ENCODE peak calls at places on chromosomes 11 and 22, in six cellular contexts. One of them, this sample, is unnamed. For H3K27me3, the result is how much of the 10 kb centered on the place peaks cover.

GRCh38 chr11:6657346-6657745 is 1.7 kb upstream of the DCHS1 start:
- DNase-seq in neuronal stem cell: no peak
- DNase-seq in IMR-90: peak
- DNase-seq in mesendoderm: no peak
- DNase-seq in H1: no peak
- DNase-seq in H9: no peak
- DNase-seq in this sample: no peak

GRCh38 chr11:74171630-74172465 is 759 bp downstream of the PPME1 start:
- DNase-seq in IMR-90: no peak
- DNase-seq in neuronal stem cell: no peak
- DNase-seq in mesendoderm: peak
- DNase-seq in H1: no peak
- DNase-seq in H9: no peak
- DNase-seq in this sample: peak

GRCh38 chr11:97158256-97158655 is 768.4 kb downstream of the JRKL start:
- DNase-seq in IMR-90: no peak
- DNase-seq in H1: no peak
- DNase-seq in neuronal stem cell: no peak
- DNase-seq in mesendoderm: no peak
- DNase-seq in H9: no peak
- DNase-seq in this sample: no peak

GRCh38 chr11:38791346-38791961 is 2193.4 kb upstream of the RAG2 start:
- DNase-seq in H9: peak
- DNase-seq in mesendoderm: peak
- DNase-seq in H1: peak
- DNase-seq in neuronal stem cell: peak
- DNase-seq in IMR-90: peak
- DNase-seq in this sample: peak

GRCh38 chr11:13667245-13667644 is 1.2 kb upstream of the FAR1 start:
- DNase-seq in neuronal stem cell: no peak
- DNase-seq in IMR-90: peak
- DNase-seq in mesendoderm: no peak
- DNase-seq in H1: no peak
- DNase-seq in H9: no peak
- DNase-seq in this sample: no peak

GRCh38 chr11:110097459-110098012 is 4.3 kb downstream of the ZC3H12C start:
- DNase-seq in neuronal stem cell: no peak
- DNase-seq in H9: no peak
- DNase-seq in mesendoderm: no peak
- DNase-seq in H1: no peak
- DNase-seq in IMR-90: peak
- DNase-seq in this sample: peak

GRCh38 chr22:37753746-37754145 is 54.0 kb upstream of the GCAT start:
- DNase-seq in IMR-90: peak
- DNase-seq in H1: no peak
- DNase-seq in mesendoderm: no peak
- DNase-seq in H9: no peak
- DNase-seq in neuronal stem cell: no peak
- DNase-seq in this sample: no peak

GRCh38 chr11:58880166-58880565 is 35.7 kb upstream of the GLYATL2 start:
- DNase-seq in mesendoderm: no peak
- DNase-seq in H9: no peak
- DNase-seq in H1: no peak
- DNase-seq in IMR-90: no peak
- DNase-seq in neuronal stem cell: no peak
- DNase-seq in this sample: no peak

GRCh38 chr22:35315141-35315854 is 15.6 kb downstream of the TOM1 start:
- DNase-seq in IMR-90: no peak
- DNase-seq in H1: no peak
- DNase-seq in H9: no peak
- DNase-seq in mesendoderm: no peak
- DNase-seq in neuronal stem cell: no peak
- DNase-seq in this sample: no peak

GRCh38 chr11:2744166-2744565 is 44.4 kb upstream of the KCNQ1OT1 start:
- DNase-seq in H9: no peak
- DNase-seq in H1: no peak
- DNase-seq in mesendoderm: no peak
- DNase-seq in neuronal stem cell: no peak
- DNase-seq in IMR-90: no peak
- DNase-seq in this sample: no peak
- H3K27me3 ChIP-seq in H9: under half
- H3K27me3 ChIP-seq in H1: under half
- H3K27me3 ChIP-seq in mesendoderm: under half
- H3K27me3 ChIP-seq in neuronal stem cell: under half
- H3K27me3 ChIP-seq in IMR-90: under half
- H3K27me3 ChIP-seq in this sample: under half

DNA sequence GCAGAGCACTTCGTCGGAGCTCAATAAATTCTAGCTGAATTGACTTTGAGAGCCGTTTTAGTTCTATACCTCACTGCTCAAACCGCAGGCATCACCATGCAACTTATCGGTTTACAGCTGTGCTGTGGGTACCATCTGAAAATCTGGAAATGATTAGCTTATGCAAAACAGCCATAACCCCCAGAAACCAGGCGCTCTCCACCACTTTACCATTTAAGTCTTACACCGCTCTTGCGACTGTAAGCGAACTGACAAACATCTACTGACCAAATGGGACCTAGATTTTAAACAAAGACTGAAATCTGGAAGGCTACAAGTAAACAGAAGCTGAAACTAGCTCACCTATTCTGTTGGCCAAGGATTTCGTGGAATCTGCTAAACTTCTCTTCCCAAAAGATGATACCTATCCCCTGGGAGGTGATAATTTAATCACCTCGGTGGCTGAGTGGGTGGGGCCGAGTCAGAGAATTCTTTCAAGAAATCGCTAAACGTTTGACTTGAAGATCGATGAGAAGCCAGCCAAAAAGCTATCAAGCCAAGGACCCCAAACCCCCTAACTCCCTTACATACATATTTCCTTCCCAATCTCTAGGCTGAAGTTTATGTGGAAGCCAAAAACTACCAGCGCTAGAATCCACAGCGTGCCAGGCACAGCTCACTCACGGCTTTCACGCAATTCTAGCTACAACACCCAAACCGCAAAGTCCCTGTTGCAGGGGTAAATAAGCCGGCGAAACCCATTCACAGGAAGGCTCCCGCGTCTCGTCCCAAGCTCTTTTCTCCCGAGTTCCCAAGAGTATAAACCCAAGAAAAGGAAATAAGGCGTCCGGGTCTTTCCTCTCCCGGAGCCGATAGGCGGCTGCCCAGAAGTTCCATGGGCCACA is 644 bp downstream of the SPTY2D1 start:
- DNase-seq in IMR-90: peak
- DNase-seq in H9: no peak
- DNase-seq in neuronal stem cell: no peak
- DNase-seq in mesendoderm: peak
- DNase-seq in H1: no peak
- DNase-seq in this sample: peak
- H2BK15ac ChIP-seq in IMR-90: no peak
- H2BK15ac ChIP-seq in H9: no peak
- H2BK15ac ChIP-seq in neuronal stem cell: no peak
- H2BK15ac ChIP-seq in mesendoderm: no peak
- H2BK15ac ChIP-seq in H1: no peak
- H2BK15ac ChIP-seq in this sample: no peak

DNA sequence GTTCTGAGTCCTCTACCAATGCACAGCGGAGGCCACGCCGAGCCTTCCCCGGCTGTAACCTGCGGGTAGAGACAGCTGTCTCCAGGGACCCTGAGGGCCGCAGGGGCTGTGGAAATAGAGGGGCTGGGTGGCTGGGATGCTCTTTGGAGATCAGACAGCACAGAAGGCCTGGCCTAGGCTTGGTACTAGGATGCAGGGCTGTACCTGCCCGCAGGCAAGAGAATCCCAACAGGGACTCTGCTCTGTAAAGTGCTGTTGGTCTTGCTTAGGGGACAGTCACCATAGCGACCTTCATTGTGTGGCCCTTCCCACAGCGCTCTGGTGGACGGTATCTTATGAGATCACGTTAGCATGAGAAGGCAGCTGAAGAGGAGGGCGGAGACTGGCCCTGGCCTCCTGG is 11.3 kb upstream of the KCNJ5 start:
- DNase-seq in IMR-90: no peak
- DNase-seq in H9: no peak
- DNase-seq in mesendoderm: peak
- DNase-seq in H1: no peak
- DNase-seq in neuronal stem cell: no peak
- DNase-seq in this sample: no peak
- H3K27me3 ChIP-seq in IMR-90: half or more
- H3K27me3 ChIP-seq in H9: under half
- H3K27me3 ChIP-seq in mesendoderm: under half
- H3K27me3 ChIP-seq in H1: under half
- H3K27me3 ChIP-seq in neuronal stem cell: under half
- H3K27me3 ChIP-seq in this sample: half or more

GRCh38 chr11:65353900-65354264 is 669 bp upstream of the TIGD3 start:
- DNase-seq in mesendoderm: peak
- DNase-seq in H9: peak
- DNase-seq in IMR-90: no peak
- DNase-seq in neuronal stem cell: no peak
- DNase-seq in H1: no peak
- DNase-seq in this sample: no peak
- H2BK15ac ChIP-seq in mesendoderm: no peak
- H2BK15ac ChIP-seq in H9: no peak
- H2BK15ac ChIP-seq in IMR-90: no peak
- H2BK15ac ChIP-seq in neuronal stem cell: no peak
- H2BK15ac ChIP-seq in H1: no peak
- H2BK15ac ChIP-seq in this sample: no peak

GRCh38 chr22:44382461-44383038 is 69.8 kb upstream of the SHISAL1 start:
- DNase-seq in H9: no peak
- DNase-seq in mesendoderm: no peak
- DNase-seq in H1: no peak
- DNase-seq in IMR-90: no peak
- DNase-seq in neuronal stem cell: no peak
- DNase-seq in this sample: no peak
- H3K27me3 ChIP-seq in H9: under half
- H3K27me3 ChIP-seq in mesendoderm: under half
- H3K27me3 ChIP-seq in H1: under half
- H3K27me3 ChIP-seq in IMR-90: under half
- H3K27me3 ChIP-seq in neuronal stem cell: under half
- H3K27me3 ChIP-seq in this sample: half or more

DNA sequence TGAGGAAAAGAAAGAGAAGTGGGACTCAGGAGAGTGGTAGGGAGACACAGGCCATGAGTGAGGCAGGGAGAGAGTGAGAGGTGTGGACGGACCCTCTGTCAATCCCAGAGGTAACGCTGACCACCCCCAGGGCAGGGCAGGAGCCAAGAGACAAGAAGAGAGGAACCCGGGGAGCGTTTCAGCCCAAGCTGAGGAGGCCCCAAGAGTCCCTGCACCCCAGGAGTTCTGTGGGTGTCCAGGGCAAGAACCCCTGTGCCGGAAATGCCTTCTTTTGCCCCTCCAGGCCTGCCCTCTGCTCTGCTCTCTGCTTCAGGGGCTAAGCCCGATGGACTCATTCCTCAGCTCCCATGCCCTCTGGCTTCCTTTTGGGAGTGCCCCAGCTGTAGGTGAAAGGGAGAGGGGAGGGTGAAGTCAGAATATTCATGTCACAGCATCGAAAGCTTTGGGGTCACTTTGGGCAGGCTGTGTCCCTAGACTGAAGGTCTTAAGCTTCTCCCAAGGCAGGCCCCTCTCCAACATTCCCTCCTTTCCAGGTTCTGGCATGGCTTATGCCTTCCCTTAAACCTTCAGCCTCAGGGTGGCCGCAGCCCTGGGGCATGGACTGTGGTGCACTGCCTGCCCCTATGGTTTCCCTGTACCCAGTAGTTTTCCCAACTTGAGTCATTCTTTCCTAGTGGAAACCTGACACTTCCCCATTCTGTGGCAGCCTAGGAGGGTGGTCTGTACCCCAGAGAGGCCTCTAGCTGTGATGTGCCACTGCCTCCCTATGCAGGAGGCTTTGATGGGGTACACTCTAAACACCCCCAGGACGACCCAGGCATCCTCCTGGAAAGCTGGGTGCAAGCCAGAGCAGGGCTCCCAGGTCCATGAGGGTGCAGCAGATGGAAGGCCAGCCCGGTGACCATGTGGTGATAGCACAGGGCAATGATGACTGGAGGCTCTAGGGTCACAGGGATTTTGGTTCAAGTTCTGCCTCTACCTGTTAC is 27.1 kb downstream of the MYEOV start:
- DNase-seq in IMR-90: peak
- DNase-seq in H1: no peak
- DNase-seq in H9: no peak
- DNase-seq in mesendoderm: no peak
- DNase-seq in neuronal stem cell: no peak
- DNase-seq in this sample: peak
- H2BK15ac ChIP-seq in IMR-90: peak
- H2BK15ac ChIP-seq in H1: no peak
- H2BK15ac ChIP-seq in H9: no peak
- H2BK15ac ChIP-seq in mesendoderm: no peak
- H2BK15ac ChIP-seq in neuronal stem cell: no peak
- H2BK15ac ChIP-seq in this sample: no peak

DNA sequence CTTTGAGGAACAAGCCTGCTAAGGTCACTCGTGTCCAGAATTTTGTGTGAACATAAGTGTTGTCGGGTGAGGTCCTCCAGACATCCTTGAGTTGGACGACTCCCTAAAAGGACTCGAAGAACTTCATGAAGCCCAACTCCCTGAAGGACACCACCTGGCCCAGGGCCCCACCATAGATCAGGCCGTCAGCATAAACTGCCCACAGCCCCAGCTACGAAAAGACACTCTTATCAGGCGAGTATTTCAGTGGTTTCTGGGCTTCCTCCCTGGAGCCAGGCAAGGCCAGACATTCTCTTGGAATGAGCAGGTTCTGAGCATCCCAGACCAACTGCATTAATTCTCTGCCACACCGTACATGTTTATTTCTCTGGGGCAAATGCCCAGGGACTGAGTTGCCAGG is 170.1 kb downstream of the IGLL1 start:
- DNase-seq in H1: no peak
- DNase-seq in H9: no peak
- DNase-seq in neuronal stem cell: no peak
- DNase-seq in mesendoderm: no peak
- DNase-seq in IMR-90: no peak
- DNase-seq in this sample: no peak
- H3K27me3 ChIP-seq in H1: under half
- H3K27me3 ChIP-seq in H9: under half
- H3K27me3 ChIP-seq in neuronal stem cell: under half
- H3K27me3 ChIP-seq in mesendoderm: under half
- H3K27me3 ChIP-seq in IMR-90: under half
- H3K27me3 ChIP-seq in this sample: under half

GRCh38 chr11:131796541-131796940 is 426.1 kb downstream of the NTM start:
- DNase-seq in H9: no peak
- DNase-seq in IMR-90: no peak
- DNase-seq in mesendoderm: no peak
- DNase-seq in neuronal stem cell: no peak
- DNase-seq in H1: no peak
- DNase-seq in this sample: no peak
- H2BK15ac ChIP-seq in H9: no peak
- H2BK15ac ChIP-seq in IMR-90: no peak
- H2BK15ac ChIP-seq in mesendoderm: no peak
- H2BK15ac ChIP-seq in neuronal stem cell: no peak
- H2BK15ac ChIP-seq in H1: no peak
- H2BK15ac ChIP-seq in this sample: no peak

This sample was measured in mesenchymal stem cell.